ENCODE peak calls at places on chromosome 18, in nine cellular contexts. S, V, O, W, Q, X, A, I and P are unnamed samples.

GRCh38 chr18:31491586-31491985 is 6.4 kb upstream of the DSG2 start:
- DNase-seq in S (no peak), V (no peak), O (no peak), W (no peak), Q (no peak), X (no peak), A (no peak), I (no peak), P (no peak)

GRCh38 chr18:34866739-34867138 is 156.6 kb downstream of the DTNA start:
- DNase-seq in S (no peak), V (no peak), O (no peak), W (no peak), Q (no peak), X (no peak), A (no peak), I (no peak), P (no peak)

GRCh38 chr18:10225300-10225699 is 229.1 kb upstream of the APCDD1 start:
- DNase-seq in S (no peak), V (no peak), O (no peak), W (no peak), Q (no peak), X (no peak), A (no peak), I (no peak), P (no peak)

GRCh38 chr18:26902296-26902695 is 36.8 kb upstream of the AQP4 start:
- DNase-seq in S (no peak), V (no peak), O (no peak), W (no peak), Q (no peak), X (no peak), A (no peak), I (no peak), P (no peak)

GRCh38 chr18:10705786-10706185 is 180.0 kb downstream of the NAPG start:
- DNase-seq in S (no peak), V (no peak), O (no peak), W (no peak), Q (no peak), X (no peak), A (no peak), I (no peak), P (no peak)

GRCh38 chr18:12776821-12777471 is 74.1 kb downstream of the PSMG2 start:
- DNase-seq in S (no peak), V (no peak), O (peak), W (no peak), Q (no peak), X (no peak), A (no peak), I (peak), P (no peak)

GRCh38 chr18:7898181-7898580 is 331.1 kb downstream of the PTPRM start:
- DNase-seq in S (no peak), V (no peak), O (no peak), W (no peak), Q (no peak), X (no peak), A (no peak), I (no peak), P (no peak)

GRCh38 chr18:4871197-4871596 is 325.9 kb downstream of the AKAIN1 start:
- DNase-seq in S (no peak), V (no peak), O (no peak), W (no peak), Q (no peak), X (no peak), A (no peak), I (no peak), P (no peak)

GRCh38 chr18:24009651-24010333 is 4.8 kb upstream of the TTC39C start:
- DNase-seq in S (no peak), V (no peak), O (no peak), W (no peak), Q (no peak), X (no peak), A (no peak), I (peak), P (no peak)

GRCh38 chr18:8882632-8883408 is 177.5 kb downstream of the MTCL1 start:
- DNase-seq in S (no peak), V (no peak), O (no peak), W (peak), Q (no peak), X (no peak), A (no peak), I (no peak), P (no peak)

GRCh38 chr18:36187826-36188721 is 777 bp downstream of the MOCOS start:
- DNase-seq in S (no peak), V (no peak), O (peak), W (peak), Q (no peak), X (no peak), A (no peak), I (no peak), P (no peak)

GRCh38 chr18:27298215-27298804 is 113.2 kb upstream of the CHST9 start:
- DNase-seq in S (no peak), V (no peak), O (no peak), W (no peak), Q (peak), X (no peak), A (no peak), I (no peak), P (no peak)

GRCh38 chr18:9828794-9829712 is 56.7 kb upstream of the TXNDC2 start:
- DNase-seq in S (no peak), V (no peak), O (no peak), W (no peak), Q (no peak), X (no peak), A (no peak), I (no peak), P (no peak)

GRCh38 chr18:76707534-76707933 is 114.8 kb upstream of the ZNF236 start:
- DNase-seq in S (no peak), V (no peak), O (no peak), W (no peak), Q (no peak), X (no peak), A (no peak), I (no peak), P (no peak)

GRCh38 chr18:45291616-45292612 is 323.4 kb upstream of the SLC14A2 start:
- DNase-seq in S (no peak), V (no peak), O (no peak), W (no peak), Q (peak), X (no peak), A (no peak), I (no peak), P (no peak)

GRCh38 chr18:3710712-3711269 is 260.8 kb downstream of the TGIF1 start:
- DNase-seq in S (peak), V (peak), O (no peak), W (no peak), Q (no peak), X (no peak), A (peak), I (no peak), P (peak)